ENCODE peak calls at places on chromosomes 11 and 22, in four cellular contexts. D is pancreas, R is neuronal stem cell, Q is epithelial cell of esophagus. Z is an unnamed sample.

GRCh38 chr22:30304495-30305244 is 15.4 kb upstream of the CASTOR1 start:
- DNase-seq in D (no peak), R (no peak), Q (peak), Z (no peak)

GRCh38 chr11:59097113-59097708 is 9.8 kb upstream of the FAM111B start:
- DNase-seq in D (peak), R (peak), Q (peak), Z (peak)

GRCh38 chr11:17745032-17745772 is 10.6 kb downstream of the KCNC1 start:
- DNase-seq in D (no peak), R (no peak), Q (no peak), Z (no peak)

GRCh38 chr22:23826510-23827350 is 12.1 kb downstream of the DERL3 start:
- DNase-seq in D (no peak), R (no peak), Q (no peak), Z (no peak)

GRCh38 chr11:37371346-37371970 is 773.4 kb upstream of the RAG2 start:
- DNase-seq in D (no peak), R (no peak), Q (no peak), Z (no peak)

GRCh38 chr11:110131386-110132123 is 38.4 kb downstream of the ZC3H12C start:
- DNase-seq in D (no peak), R (peak), Q (peak), Z (no peak)

GRCh38 chr11:124536520-124536919 is 6.9 kb downstream of the OR8B12 start:
- DNase-seq in D (peak), R (no peak), Q (peak), Z (no peak)

GRCh38 chr22:50009251-50009650 is 3.3 kb downstream of the IL17REL start:
- DNase-seq in D (no peak), R (no peak), Q (no peak), Z (no peak)

GRCh38 chr11:119085523-119085878 is 820 bp downstream of the HMBS start:
- DNase-seq in D (no peak), R (no peak), Q (no peak), Z (no peak)

GRCh38 chr11:68200639-68201038 is 12.5 kb downstream of the KMT5B start:
- DNase-seq in D (no peak), R (no peak), Q (peak), Z (no peak)

GRCh38 chr11:18384157-18384641 is 10.2 kb upstream of the LDHA start:
- DNase-seq in D (peak), R (no peak), Q (peak), Z (peak)

GRCh38 chr11:19905280-19905853 is 192.7 kb downstream of the NAV2 start:
- DNase-seq in D (no peak), R (peak), Q (peak), Z (no peak)

GRCh38 chr11:134677338-134677948 is 265.4 kb upstream of the B3GAT1 start:
- DNase-seq in D (no peak), R (no peak), Q (no peak), Z (peak)

GRCh38 chr22:45834241-45834640 is 142.7 kb downstream of the WNT7B start:
- DNase-seq in D (no peak), R (no peak), Q (no peak), Z (no peak)

DNA sequence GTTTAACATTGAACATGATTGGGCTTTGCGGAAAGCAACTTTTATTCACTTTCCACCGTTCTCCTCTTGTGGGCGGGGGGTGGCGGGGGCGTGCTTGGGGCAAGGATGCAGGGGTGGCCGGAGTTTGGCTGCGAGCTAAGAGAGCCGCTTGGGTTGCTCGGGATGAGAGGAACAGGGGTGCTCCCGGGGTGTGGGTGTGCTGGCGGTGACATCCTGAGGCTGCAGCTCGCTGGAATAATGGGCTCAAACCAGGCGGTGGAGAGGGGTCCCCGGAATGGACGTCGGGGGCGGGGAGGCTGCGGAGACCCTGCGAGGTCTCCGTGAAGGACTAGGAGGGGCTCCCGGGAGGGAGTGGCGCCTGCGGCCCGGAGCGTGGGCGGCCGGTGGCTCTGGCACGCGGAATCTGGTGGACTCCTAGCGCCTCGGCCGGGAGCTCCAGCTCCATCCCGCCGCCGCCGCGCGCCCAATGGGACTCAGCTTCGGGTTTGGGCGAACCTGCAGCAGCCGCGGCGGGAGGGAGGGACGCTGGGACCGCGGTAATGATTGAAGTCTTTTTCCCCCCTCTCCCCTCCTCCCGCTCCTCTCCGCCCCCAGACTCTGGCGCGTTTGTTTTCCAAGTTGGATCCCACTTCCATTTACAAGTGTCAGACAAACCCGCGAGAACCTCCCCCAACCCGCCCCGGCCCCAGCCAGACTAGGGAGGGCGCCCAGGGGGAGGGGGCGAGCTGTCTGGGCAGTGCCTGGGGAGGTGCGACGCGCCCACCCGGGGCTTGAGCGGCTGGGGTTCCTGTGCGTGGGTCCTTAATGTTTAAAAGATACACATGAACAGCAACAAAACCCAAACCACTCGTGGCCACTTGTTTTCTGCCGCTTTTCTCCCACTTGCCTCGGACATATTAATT is 2.0 kb downstream of the FAT3 start:
- DNase-seq in D (peak), R (peak), Q (no peak), Z (no peak)
- H3K4me3 ChIP-seq in D (no peak), R (peak), Q (no peak), Z (no peak)

DNA sequence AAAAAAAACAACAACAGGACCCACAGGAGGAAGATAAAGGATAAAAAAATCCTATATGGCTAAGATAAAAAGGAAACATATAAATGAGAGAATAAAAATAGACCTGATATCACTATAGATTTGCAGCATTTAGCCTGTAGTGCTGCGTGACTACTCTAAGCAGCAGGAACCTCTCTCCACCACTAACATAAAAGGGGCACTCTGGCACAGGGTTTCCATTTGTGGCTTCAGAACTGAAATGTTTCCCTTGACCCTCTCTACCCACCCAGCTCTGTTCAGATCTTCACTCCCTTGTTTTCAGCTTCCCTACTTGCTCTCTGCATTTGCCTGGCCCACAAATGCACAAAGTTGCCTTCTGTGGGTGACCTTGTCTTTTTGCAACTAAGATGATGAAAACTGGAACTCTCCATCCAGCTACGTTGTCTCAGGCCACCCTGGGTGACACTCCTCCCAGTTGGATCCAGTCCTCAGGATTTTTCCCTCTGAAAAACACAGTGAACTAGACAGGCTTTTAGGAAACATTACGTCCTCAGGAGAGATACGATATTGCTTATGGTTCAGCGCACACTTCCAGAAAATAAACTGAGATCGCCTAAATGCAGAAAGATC is 19.8 kb upstream of the PSMA1 start:
- DNase-seq in D (no peak), R (no peak), Q (no peak), Z (no peak)
- H3K4me3 ChIP-seq in D (no peak), R (no peak), Q (no peak), Z (no peak)

GRCh38 chr11:122159861-122160260 is 43.8 kb upstream of the BLID start:
- DNase-seq in D (no peak), R (no peak), Q (no peak), Z (no peak)
- H3K4me3 ChIP-seq in D (no peak), R (no peak), Q (no peak), Z (no peak)

GRCh38 chr11:44418438-44418795 is 108.5 kb upstream of the ALX4 start:
- DNase-seq in D (no peak), R (no peak), Q (no peak), Z (no peak)
- H3K4me3 ChIP-seq in D (no peak), R (no peak), Q (no peak), Z (no peak)

DNA sequence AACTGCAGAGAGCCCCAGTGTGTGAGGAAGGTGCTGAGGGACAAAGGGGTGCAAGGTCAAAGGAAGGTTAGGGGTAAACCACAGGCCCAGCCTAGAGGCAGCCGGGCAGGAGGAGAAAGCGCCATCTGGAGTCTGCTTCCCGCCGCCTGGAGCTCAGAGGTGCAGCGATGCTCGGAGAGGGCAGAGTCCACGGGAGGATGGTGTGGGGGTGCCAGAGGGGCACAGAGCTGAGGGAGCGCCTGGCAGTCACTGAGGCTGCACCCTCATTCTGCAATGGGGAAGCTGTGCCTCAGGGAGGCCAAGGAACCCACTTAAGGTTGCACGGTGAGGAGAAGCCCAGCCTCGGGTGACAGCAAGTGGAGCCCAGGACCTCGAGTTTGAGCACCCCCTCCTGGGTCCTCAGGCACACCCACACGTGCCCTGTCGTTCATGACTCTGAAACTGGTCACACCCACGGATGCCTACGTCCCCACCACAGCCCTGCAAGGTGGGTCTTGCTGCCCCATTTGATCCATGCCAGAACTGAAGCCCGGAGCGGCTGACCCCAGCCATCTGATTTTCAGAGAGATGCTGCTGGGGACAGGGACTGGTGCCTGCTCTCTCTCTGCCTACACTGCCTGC is 1.6 kb downstream of the IL2RB start:
- DNase-seq in D (no peak), R (no peak), Q (no peak), Z (no peak)
- H3K4me3 ChIP-seq in D (no peak), R (no peak), Q (no peak), Z (no peak)

GRCh38 chr22:36452473-36453265 is 28.8 kb downstream of the TXN2 start:
- DNase-seq in D (no peak), R (no peak), Q (no peak), Z (no peak)
- H3K4me3 ChIP-seq in D (no peak), R (no peak), Q (no peak), Z (no peak)

GRCh38 chr11:89181111-89181510 is 3.4 kb downstream of the TYR start:
- DNase-seq in D (no peak), R (no peak), Q (no peak), Z (no peak)
- H3K4me3 ChIP-seq in D (no peak), R (no peak), Q (no peak), Z (no peak)